ENCODE peak calls at places on chromosomes 2 and 18, in ten cellular contexts. Q, T, Z, L, F, K, G, R, O and C are unnamed samples.

GRCh38 chr2:181642071-181642470 is 14.8 kb downstream of the CERKL start:
- DNase-seq in Q (no peak), T (no peak), Z (no peak), L (no peak), F (no peak), K (no peak), G (no peak), R (no peak), O (no peak), C (no peak)

GRCh38 chr2:214341636-214342035 is 69.2 kb upstream of the VWC2L start:
- DNase-seq in Q (no peak), T (peak; percentile 50), Z (no peak), L (no peak), F (no peak), K (no peak), G (no peak), R (no peak), O (no peak), C (no peak)

GRCh38 chr2:231642631-231643493 is 50.2 kb downstream of the TEX44 start:
- DNase-seq in Q (peak; percentile 24), T (peak; percentile 92), Z (peak; percentile 46), L (peak; percentile 61), F (peak; percentile 10), K (peak; percentile 92), G (peak; percentile 97), R (peak; percentile 94), O (peak; percentile 97), C (no peak)

GRCh38 chr2:98313512-98314250 is 32.6 kb upstream of the CNGA3 start:
- DNase-seq in Q (no peak), T (no peak), Z (no peak), L (no peak), F (no peak), K (no peak), G (no peak), R (no peak), O (no peak), C (no peak)

GRCh38 chr2:94993176-94994062 is 32.1 kb upstream of the MAL start:
- DNase-seq in Q (no peak), T (no peak), Z (no peak), L (no peak), F (no peak), K (no peak), G (no peak), R (no peak), O (no peak), C (no peak)

GRCh38 chr2:203170502-203170901 is 68.3 kb upstream of the CYP20A1 start:
- DNase-seq in Q (no peak), T (no peak), Z (no peak), L (no peak), F (no peak), K (no peak), G (no peak), R (no peak), O (no peak), C (no peak)

GRCh38 chr2:44975571-44976450 is 33.4 kb downstream of the SIX2 start:
- DNase-seq in Q (no peak), T (no peak), Z (no peak), L (no peak), F (no peak), K (no peak), G (no peak), R (no peak), O (no peak), C (no peak)

GRCh38 chr2:142863485-142863921 is 14.0 kb upstream of the KYNU start:
- DNase-seq in Q (no peak), T (no peak), Z (no peak), L (no peak), F (no peak), K (no peak), G (no peak), R (no peak), O (peak; percentile 78), C (no peak)

GRCh38 chr18:48990497-48991298 is 39.9 kb upstream of the SMAD7 start:
- DNase-seq in Q (no peak), T (no peak), Z (no peak), L (no peak), F (no peak), K (peak; percentile 49), G (peak; percentile 78), R (peak; percentile 11), O (peak; percentile 49), C (no peak)

GRCh38 chr2:240387669-240388358 is 47.6 kb upstream of the GPC1 start:
- DNase-seq in Q (no peak), T (peak; percentile 37), Z (no peak), L (no peak), F (no peak), K (peak; percentile 77), G (peak; percentile 96), R (no peak), O (peak; percentile 94), C (no peak)

GRCh38 chr18:46333371-46334199 is 229.4 kb downstream of the HAUS1 start:
- DNase-seq in Q (peak; percentile 30), T (peak; percentile 20), Z (no peak), L (no peak), F (no peak), K (peak; percentile 31), G (no peak), R (no peak), O (peak; percentile 24), C (peak; percentile 33)

GRCh38 chr18:62432176-62432575 is 90.6 kb upstream of the ZCCHC2 start:
- DNase-seq in Q (no peak), T (no peak), Z (no peak), L (no peak), F (no peak), K (no peak), G (no peak), R (no peak), O (no peak), C (no peak)

GRCh38 chr2:144682248-144682647 is 162.3 kb upstream of the ZEB2 start:
- DNase-seq in Q (no peak), T (peak; percentile 84), Z (no peak), L (no peak), F (no peak), K (peak; percentile 28), G (no peak), R (no peak), O (no peak), C (no peak)

GRCh38 chr2:242065456-242065855 is 195.9 kb downstream of the RTP5 start:
- DNase-seq in Q (peak; percentile 24), T (no peak), Z (no peak), L (no peak), F (no peak), K (no peak), G (no peak), R (no peak), O (no peak), C (no peak)

GRCh38 chr18:26040051-26040656 is 50.3 kb downstream of the SS18 start:
- DNase-seq in Q (no peak), T (peak; percentile 11), Z (no peak), L (no peak), F (no peak), K (no peak), G (no peak), R (no peak), O (no peak), C (no peak)

GRCh38 chr2:158724803-158725271 is 70.3 kb upstream of the DAPL1 start:
- DNase-seq in Q (no peak), T (no peak), Z (no peak), L (no peak), F (no peak), K (no peak), G (no peak), R (no peak), O (peak; percentile 35), C (no peak)